ENCODE peak calls at places on chromosomes 6 and 20, in ten cellular contexts. S is GM19239; M is WTC11; B is nephron progenitor cell; N is activated CD4-positive, alpha-beta T cell treated with anti-CD3 and anti-CD28 coated beads, Interleukin-2, amount 50 U/mL, for 1 hour; Z is body of pancreas; V is NCI-H526 treated with DMSO at 0.1 percent for 48 hours; A is GF-D8; D is dorsolateral prefrontal cortex; F is SIG-M5. Y is an unnamed sample.

GRCh38 chr6:119979862-119980261 is 630.3 kb upstream of the MAN1A1 start:
- DNase-seq in M (no peak), V (no peak), N (no peak), S (no peak), F (no peak), D (no peak), Z (no peak), B (no peak), A (no peak), Y (no peak)

GRCh38 chr6:55794136-55794812 is 81.1 kb downstream of the BMP5 start:
- DNase-seq in M (no peak), S (no peak), B (no peak), V (no peak), D (no peak), A (no peak), N (no peak), F (no peak), Z (no peak), Y (no peak)

GRCh38 chr20:63620991-63621390 is 5.9 kb downstream of the GMEB2 start:
- DNase-seq in V (no peak), F (no peak), A (no peak), N (no peak), M (no peak), B (no peak), D (no peak), S (no peak), Z (no peak), Y (no peak)

GRCh38 chr20:39960522-39961420 is 728.3 kb downstream of the MAFB start:
- DNase-seq in N (no peak), D (no peak), S (peak; percentile 4), F (no peak), V (no peak), A (no peak), M (peak; percentile 32), Z (no peak), B (no peak), Y (no peak)

GRCh38 chr20:53091789-53092188 is 119.6 kb downstream of the TSHZ2 start:
- DNase-seq in Z (no peak), F (no peak), V (no peak), N (no peak), D (no peak), A (no peak), M (no peak), B (no peak), S (no peak), Y (no peak)

GRCh38 chr6:4853782-4854511 is 77.7 kb downstream of the CDYL start:
- DNase-seq in D (no peak), N (no peak), F (no peak), A (no peak), M (no peak), B (no peak), V (no peak), S (no peak), Z (no peak), Y (no peak)

GRCh38 chr6:87899499-87900147 is 148.0 kb upstream of the SPACA1 start:
- DNase-seq in F (no peak), D (no peak), N (no peak), A (no peak), B (no peak), Z (no peak), V (no peak), M (no peak), S (no peak), Y (no peak)

GRCh38 chr6:104704191-104704590 is 155.5 kb downstream of the HACE1 start:
- DNase-seq in A (no peak), S (no peak), N (no peak), Z (no peak), D (no peak), F (no peak), M (no peak), B (no peak), V (no peak), Y (no peak)

GRCh38 chr6:166387642-166388325 is 5.0 kb upstream of the MPC1 start:
- DNase-seq in M (no peak), D (no peak), S (no peak), A (no peak), N (no peak), Z (no peak), V (no peak), B (no peak), F (no peak), Y (no peak)

GRCh38 chr20:41889125-41889870 is 271.1 kb upstream of the CHD6 start:
- DNase-seq in S (no peak), A (no peak), V (peak; percentile 10), F (no peak), B (no peak), Z (no peak), D (no peak), N (no peak), M (peak; percentile 24), Y (no peak)

GRCh38 chr6:43635387-43636311 is at the start of gene MAD2L1BP:
- DNase-seq in B (peak; percentile 74), V (peak; percentile 48), S (no peak), F (peak; percentile 12), M (peak; percentile 75), D (peak; percentile 84), N (peak; percentile 83), A (peak; percentile 66), Z (peak; percentile 80), Y (peak; percentile 63)

GRCh38 chr20:45377191-45377775 is 842 bp downstream of the TP53TG5 start:
- DNase-seq in Z (no peak), B (peak; percentile 35), F (no peak), V (peak; percentile 46), A (no peak), D (no peak), N (no peak), S (no peak), M (no peak), Y (no peak)

GRCh38 chr6:63584125-63584514 is 11.8 kb downstream of the LOC128125822 start:
- DNase-seq in F (no peak), M (no peak), S (no peak), B (no peak), V (no peak), D (no peak), A (no peak), Z (no peak), N (no peak), Y (no peak)

GRCh38 chr20:6130045-6130444 is 7.2 kb upstream of the FERMT1 start:
- DNase-seq in V (no peak), M (no peak), A (no peak), B (no peak), N (no peak), D (no peak), F (no peak), Z (no peak), S (no peak), Y (no peak)

GRCh38 chr6:89411019-89411268 is 1.1 kb downstream of the RRAGD start:
- DNase-seq in V (peak; percentile 49), M (no peak), Z (peak; percentile 48), D (peak; percentile 61), A (peak; percentile 20), N (peak; percentile 5), S (no peak), F (no peak), B (no peak), Y (no peak)

GRCh38 chr6:26594730-26595632 is 1.8 kb upstream of the ABT1 start:
- DNase-seq in M (peak; percentile 66), D (no peak), V (peak; percentile 4), A (no peak), F (no peak), N (no peak), Z (no peak), S (no peak), B (peak; percentile 48), Y (peak; percentile 47)

GRCh38 chr20:23727016-23727415 is 23.7 kb downstream of the CST1 start:
- DNase-seq in B (no peak), V (no peak), F (no peak), A (no peak), Z (no peak), D (no peak), N (no peak), M (no peak), S (no peak), Y (no peak)

GRCh38 chr6:87574237-87574636 is 15.6 kb downstream of the RARS2 start:
- DNase-seq in A (no peak), B (no peak), D (no peak), V (no peak), M (no peak), N (no peak), F (no peak), S (no peak), Z (no peak), Y (no peak)

GRCh38 chr20:56778765-56779195 is 149.7 kb downstream of the TFAP2C start:
- DNase-seq in D (no peak), S (no peak), M (no peak), A (no peak), F (no peak), B (no peak), Z (no peak), V (no peak), N (no peak), Y (no peak)

GRCh38 chr6:88548891-88549505 is 382.9 kb upstream of the CNR1 start:
- DNase-seq in Z (no peak), V (no peak), F (no peak), A (no peak), S (no peak), M (no peak), D (no peak), B (no peak), N (no peak), Y (no peak)

GRCh38 chr6:34272022-34272926 is 23.5 kb upstream of the SMIM29 start:
- DNase-seq in S (no peak), D (no peak), Z (no peak), B (no peak), F (no peak), V (no peak), M (peak; percentile 29), N (no peak), A (no peak), Y (no peak)

GRCh38 chr20:19943021-19943659 is 74.0 kb upstream of the NAA20 start:
- DNase-seq in A (peak; percentile 77), S (no peak), V (no peak), M (no peak), B (no peak), Z (peak; percentile 25), N (no peak), F (peak; percentile 36), D (no peak), Y (no peak)

GRCh38 chr20:24149175-24149574 is 160.6 kb upstream of the GGTLC1 start:
- DNase-seq in Z (no peak), M (no peak), D (no peak), S (no peak), N (no peak), F (no peak), B (no peak), A (no peak), V (no peak), Y (no peak)

GRCh38 chr20:1478566-1478965 is 11.9 kb upstream of the NSFL1C start:
- DNase-seq in F (no peak), B (no peak), D (no peak), S (no peak), Z (no peak), A (no peak), N (no peak), V (no peak), M (no peak), Y (no peak)

GRCh38 chr6:136411453-136412354 is 122.1 kb upstream of the BCLAF1 start:
- DNase-seq in F (no peak), N (no peak), Z (no peak), A (no peak), M (no peak), B (no peak), V (peak; percentile 75), S (no peak), D (no peak), Y (no peak)

GRCh38 chr20:53092772-53093171 is 120.6 kb downstream of the TSHZ2 start:
- DNase-seq in N (no peak), Z (no peak), D (no peak), S (no peak), A (no peak), B (no peak), V (no peak), M (no peak), F (no peak), Y (no peak)

GRCh38 chr6:79833806-79834205 is 113.5 kb downstream of the ELOVL4 start:
- DNase-seq in M (no peak), D (no peak), Z (no peak), S (no peak), N (no peak), B (no peak), V (no peak), F (no peak), A (no peak), Y (no peak)

GRCh38 chr6:18264338-18265098 is at the start of gene DEK:
- DNase-seq in Z (peak; percentile 83), B (peak; percentile 92), D (peak; percentile 85), F (no peak), N (peak; percentile 87), S (peak; percentile 55), M (peak; percentile 87), V (peak; percentile 91), A (peak; percentile 77), Y (peak; percentile 88)

Y was measured in neuronal stem cell.